ENCODE peak calls at places on chromosomes 5 and 9, in nine cellular contexts. C is SJCRH30, V is tibial artery, Q is tibial nerve, S is astrocyte, J is body of pancreas, G is IMR-90, Y is WERI-Rb-1, L is psoas muscle. D is an unnamed sample. For H3K27me3 and H3K36me3, the result is how much of the 10 kb centered on the place peaks cover.

GRCh38 chr9:98576354-98576753 is 132.4 kb downstream of the GABBR2 start:
- DNase-seq in G (no peak), Y (no peak), L (no peak), C (no peak), J (no peak), Q (no peak), V (no peak), S (no peak), D (no peak)

GRCh38 chr9:101270325-101270701 is 114.5 kb downstream of the BAAT start:
- DNase-seq in G (no peak), C (no peak), V (no peak), Q (no peak), J (no peak), Y (no peak), S (no peak), L (no peak), D (no peak)

GRCh38 chr5:166251786-166252185 is 2039.7 kb upstream of the WWC1 start:
- DNase-seq in V (no peak), L (no peak), J (no peak), C (no peak), S (no peak), G (no peak), Y (no peak), Q (no peak), D (no peak)

GRCh38 chr9:94108584-94108983 is 24.3 kb downstream of the PTPDC1 start:
- DNase-seq in Y (no peak), V (peak), L (peak), J (no peak), Q (no peak), S (peak), C (no peak), G (peak), D (no peak)

GRCh38 chr5:32326216-32326772 is 13.6 kb upstream of the MTMR12 start:
- DNase-seq in Y (no peak), G (peak), L (no peak), Q (no peak), J (no peak), V (no peak), S (peak), C (no peak), D (peak)

GRCh38 chr5:116824751-116825438 is 250.3 kb upstream of the SEMA6A start:
- DNase-seq in C (no peak), S (no peak), J (no peak), L (no peak), G (no peak), Q (no peak), V (no peak), Y (no peak), D (no peak)

GRCh38 chr5:21862986-21863385 is 990.2 kb downstream of the CDH12 start:
- DNase-seq in V (no peak), Q (no peak), L (no peak), S (no peak), C (no peak), G (no peak), Y (no peak), J (no peak), D (no peak)

GRCh38 chr9:107242073-107243063 is 40.7 kb upstream of the RAD23B start:
- DNase-seq in V (no peak), L (no peak), Y (no peak), J (no peak), S (peak), C (no peak), G (peak), Q (no peak), D (no peak)

GRCh38 chr5:161925960-161926359 is 78.0 kb downstream of the GABRA1 start:
- DNase-seq in Q (no peak), S (no peak), J (no peak), V (no peak), C (no peak), Y (peak), L (no peak), G (no peak), D (no peak)

GRCh38 chr9:34585946-34586705 is 3.4 kb downstream of the CNTFR start:
- DNase-seq in J (no peak), Y (no peak), Q (no peak), L (no peak), V (no peak), C (no peak), S (no peak), G (no peak), D (no peak)
- H3K27me3 ChIP-seq in J (under half), Y (under half), Q (under half), L (under half), V (under half), C (under half), S (half or more), G (half or more), D (half or more)

DNA sequence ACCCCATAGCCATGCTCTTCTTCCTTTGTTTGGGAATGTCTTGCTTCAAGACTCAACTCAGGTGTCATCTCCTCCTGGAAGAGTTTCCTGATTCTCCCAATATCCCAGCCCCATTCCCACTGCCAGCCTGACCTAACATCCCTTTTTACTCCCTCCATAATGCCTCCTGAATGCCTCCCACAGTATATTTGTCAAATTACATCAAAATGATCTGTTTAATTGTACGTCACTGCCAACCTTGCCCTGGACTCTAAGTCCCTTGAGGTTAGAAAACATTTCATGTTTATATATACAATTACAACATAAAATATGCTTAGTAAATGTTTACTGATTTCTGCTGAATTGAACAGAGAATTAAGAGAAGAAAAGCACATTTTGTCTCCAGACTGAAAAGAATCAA is 301.6 kb upstream of the PDE4D start:
- DNase-seq in Q (no peak), C (no peak), Y (no peak), G (no peak), V (no peak), S (no peak), L (no peak), J (no peak), D (no peak)
- H3K36me3 ChIP-seq in Q (under half), C (under half), Y (under half), G (under half), V (under half), S (under half), L (under half), J (under half), D (under half)

DNA sequence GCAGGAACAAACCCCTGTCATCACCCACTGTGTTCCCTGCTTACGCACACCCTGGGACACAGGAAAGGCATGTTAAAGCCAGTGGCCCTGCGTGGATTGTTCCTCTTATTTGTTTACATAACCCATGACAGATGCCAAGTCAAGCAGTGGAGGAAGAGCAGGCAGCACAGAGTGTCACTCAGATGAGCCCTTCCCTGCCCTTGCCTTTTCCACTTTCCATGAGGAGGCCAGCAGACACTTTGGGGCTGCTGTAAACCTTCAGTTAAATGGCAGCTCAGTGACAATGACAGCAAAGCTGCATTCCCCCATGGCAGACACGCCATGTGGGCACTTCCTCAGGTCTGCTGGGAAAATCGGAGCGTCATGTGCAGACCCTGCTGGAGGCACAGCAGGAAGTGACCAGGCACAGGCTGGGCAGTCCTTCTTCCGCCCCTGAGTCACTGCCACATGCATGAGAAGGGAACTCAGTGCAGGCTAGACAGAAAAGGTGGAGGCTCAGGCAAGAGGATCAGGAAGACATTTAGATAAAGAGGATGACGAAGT is 216.8 kb upstream of the PIK3R1 start:
- DNase-seq in Y (no peak), C (no peak), L (peak), J (peak), Q (no peak), V (peak), S (peak), G (peak), D (peak)
- H3K4me3 ChIP-seq in Y (no peak), C (no peak), L (no peak), J (no peak), Q (no peak), V (no peak), S (no peak), G (no peak), D (no peak)

GRCh38 chr5:114360362-114360761 is 1.5 kb upstream of the KCNN2 start:
- DNase-seq in J (no peak), L (no peak), Y (no peak), G (no peak), Q (no peak), S (no peak), V (no peak), C (no peak), D (no peak)

GRCh38 chr5:114362977-114363721 is 1.3 kb downstream of the KCNN2 start:
- DNase-seq in L (no peak), C (no peak), S (no peak), V (no peak), Q (no peak), Y (no peak), J (peak), G (peak), D (no peak)

GRCh38 chr5:114362197-114362976 is 517 bp downstream of the KCNN2 start:
- DNase-seq in Q (no peak), Y (peak), L (no peak), C (no peak), G (peak), V (no peak), S (peak), J (no peak), D (no peak)

GRCh38 chr5:114361724-114362196 is at the start of gene KCNN2:
- DNase-seq in L (peak), G (peak), Q (no peak), S (peak), Y (peak), C (no peak), V (no peak), J (peak), D (peak)

DNA sequence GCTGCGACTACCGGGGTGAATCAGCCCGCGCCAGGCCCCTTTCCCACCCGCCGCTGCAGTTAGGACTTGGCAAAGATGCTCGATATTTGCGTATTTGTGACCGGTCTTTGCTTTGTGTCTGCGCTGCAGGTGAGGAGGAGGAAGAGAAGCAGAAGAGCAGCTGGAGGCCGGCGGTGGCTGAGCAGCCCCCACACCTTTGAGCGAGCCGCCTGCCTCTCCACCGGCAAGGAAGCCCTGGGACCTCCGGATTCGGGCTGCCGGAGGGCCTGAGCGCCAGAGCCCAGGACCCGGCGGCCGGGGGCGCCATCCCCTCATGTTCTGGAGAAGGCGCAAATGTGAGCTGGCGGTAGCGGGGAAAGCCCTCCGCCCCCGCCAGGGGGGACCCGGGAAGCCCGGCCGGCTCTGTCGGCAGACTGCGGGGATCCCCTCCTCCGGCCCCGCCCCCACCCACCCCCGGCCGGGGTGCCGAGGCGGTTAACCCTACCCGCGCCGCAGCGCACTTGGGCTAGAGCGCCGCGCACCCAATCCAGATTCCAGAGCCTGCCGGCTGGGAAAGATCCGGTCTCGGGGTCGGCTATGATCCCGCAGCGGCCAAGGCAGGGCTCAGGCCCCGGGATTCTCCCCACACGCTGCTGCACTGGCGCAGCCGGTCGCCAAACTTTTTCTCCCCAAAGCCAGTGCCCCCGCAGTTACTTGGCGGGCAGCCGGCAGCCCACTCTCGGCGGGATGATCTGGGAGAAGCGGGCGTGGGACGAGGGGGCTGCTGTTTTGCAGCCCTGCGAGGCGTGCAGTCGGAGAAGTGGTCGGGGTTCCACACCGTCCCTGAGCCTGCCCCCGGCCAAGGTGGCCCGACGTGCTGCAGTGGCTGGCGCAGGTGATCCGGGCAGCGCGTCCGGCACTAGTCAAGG is 800 bp upstream of the KCNN2 start:
- DNase-seq in S (no peak), Q (no peak), L (peak), Y (peak), G (peak), V (no peak), C (no peak), J (peak), D (no peak)
- H3K27me3 ChIP-seq in S (under half), Q (under half), L (under half), Y (half or more), G (under half), V (under half), C (under half), J (under half), D (under half)

DNA sequence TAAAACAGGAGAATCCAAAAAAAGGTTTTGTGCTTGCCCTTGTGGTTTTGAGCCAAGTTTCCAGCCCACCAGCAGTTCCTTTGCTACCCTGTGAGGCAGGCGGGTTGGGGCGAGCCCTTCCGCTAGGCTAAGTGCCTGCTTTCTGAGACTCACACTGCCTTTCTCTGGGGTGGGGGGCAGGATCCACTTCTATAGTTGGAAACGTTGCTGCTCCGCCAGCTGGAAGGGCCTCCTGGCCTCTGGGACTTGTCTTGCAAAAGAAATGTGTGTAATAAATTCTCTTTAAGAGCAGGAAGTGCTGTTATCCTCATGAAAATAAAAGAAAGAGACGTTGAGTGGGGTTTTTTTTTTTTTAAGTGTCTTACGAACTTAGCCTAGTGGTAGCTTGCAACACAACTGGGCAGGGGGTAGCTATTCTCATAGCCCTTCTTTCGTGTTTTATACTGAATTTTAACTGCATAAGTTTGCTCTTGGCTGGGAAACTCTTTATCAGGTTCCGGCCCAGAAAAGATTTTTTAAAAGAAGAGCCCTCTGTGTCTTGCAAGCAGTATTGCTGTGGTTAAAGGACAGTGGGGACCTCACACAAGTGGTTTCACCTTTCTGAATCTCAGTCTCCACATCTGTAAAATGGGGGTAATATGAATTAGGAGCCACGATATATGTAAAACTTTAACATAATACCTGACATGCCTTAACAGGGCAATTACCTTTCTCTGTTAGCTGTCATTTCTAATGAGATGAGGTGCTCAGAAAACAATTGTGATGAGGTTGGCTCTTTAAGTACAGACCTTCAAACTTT is 19.8 kb downstream of the JADE2 start:
- DNase-seq in G (no peak), Q (no peak), Y (no peak), L (peak), V (peak), J (peak), S (no peak), C (no peak), D (no peak)
- H3K36me3 ChIP-seq in G (under half), Q (half or more), Y (under half), L (under half), V (half or more), J (under half), S (under half), C (under half), D (under half)

GRCh38 chr5:75051217-75051751 is 1.1 kb downstream of the GCNT4 start:
- DNase-seq in S (no peak), V (no peak), J (peak), G (no peak), L (no peak), Y (no peak), C (no peak), Q (no peak), D (no peak)
- H3K4me3 ChIP-seq in S (no peak), V (peak), J (no peak), G (peak), L (peak), Y (no peak), C (no peak), Q (no peak), D (no peak)

GRCh38 chr9:134491856-134492255 is 149.7 kb upstream of the COL5A1 start:
- DNase-seq in C (no peak), S (no peak), G (no peak), V (peak), L (no peak), Y (no peak), J (no peak), Q (peak), D (no peak)
- H3K27me3 ChIP-seq in C (under half), S (under half), G (under half), V (under half), L (under half), Y (under half), J (under half), Q (under half), D (under half)

DNA sequence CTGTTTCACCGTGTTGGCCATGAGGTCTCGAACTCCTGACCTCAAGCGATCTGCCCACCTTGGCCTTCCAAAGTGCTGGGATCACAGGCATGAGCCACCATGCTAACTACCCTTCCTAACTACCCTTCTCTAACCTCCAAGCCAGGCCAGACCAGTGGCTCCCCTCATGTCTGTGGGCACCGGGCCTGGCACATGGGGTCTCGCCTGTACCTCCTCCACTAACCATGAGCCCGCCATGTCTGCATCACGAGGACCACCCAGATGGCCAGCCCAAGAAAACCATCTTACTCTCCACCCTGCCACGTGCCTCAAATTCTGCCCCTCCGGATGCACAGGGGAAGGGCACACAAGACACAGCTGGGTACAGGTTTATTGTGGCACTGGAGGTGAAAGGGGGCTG is 9.6 kb upstream of the DBN1 start:
- DNase-seq in C (no peak), Q (no peak), J (no peak), G (no peak), V (no peak), L (no peak), Y (no peak), S (no peak), D (no peak)
- H3K36me3 ChIP-seq in C (under half), Q (half or more), J (under half), G (half or more), V (half or more), L (under half), Y (under half), S (under half), D (half or more)